ENCODE peak calls at places on chromosomes 16 and 17, in six cellular contexts. One of them, this sample, is unnamed.

GRCh38 chr17:40373324-40373723 is 8.8 kb upstream of the GJD3 start:
- DNase-seq in CD8-positive, alpha-beta T cell: no peak
- DNase-seq in Peyer's patch: no peak
- DNase-seq in esophagus muscularis mucosa: no peak
- DNase-seq in BE2C: no peak
- DNase-seq in fibroblast of lung: peak; percentile 84
- DNase-seq in this sample: peak; percentile 89

GRCh38 chr17:13405807-13406206 is 195.9 kb downstream of the HS3ST3A1 start:
- DNase-seq in CD8-positive, alpha-beta T cell: no peak
- DNase-seq in Peyer's patch: no peak
- DNase-seq in esophagus muscularis mucosa: no peak
- DNase-seq in BE2C: no peak
- DNase-seq in fibroblast of lung: no peak
- DNase-seq in this sample: no peak

GRCh38 chr17:61376931-61377838 is 22.5 kb upstream of the TBX2 start:
- DNase-seq in CD8-positive, alpha-beta T cell: no peak
- DNase-seq in Peyer's patch: no peak
- DNase-seq in esophagus muscularis mucosa: no peak
- DNase-seq in BE2C: no peak
- DNase-seq in fibroblast of lung: no peak
- DNase-seq in this sample: no peak

GRCh38 chr16:27353853-27354252 is 40.1 kb downstream of the IL4R start:
- DNase-seq in CD8-positive, alpha-beta T cell: no peak
- DNase-seq in Peyer's patch: no peak
- DNase-seq in esophagus muscularis mucosa: no peak
- DNase-seq in BE2C: peak; percentile 28
- DNase-seq in fibroblast of lung: no peak
- DNase-seq in this sample: no peak

GRCh38 chr16:57634171-57634570 is 5.7 kb downstream of the ADGRG1 start:
- DNase-seq in CD8-positive, alpha-beta T cell: no peak
- DNase-seq in Peyer's patch: no peak
- DNase-seq in esophagus muscularis mucosa: no peak
- DNase-seq in BE2C: no peak
- DNase-seq in fibroblast of lung: no peak
- DNase-seq in this sample: no peak

GRCh38 chr17:81426676-81427445 is 31.6 kb downstream of the BAHCC1 start:
- DNase-seq in CD8-positive, alpha-beta T cell: no peak
- DNase-seq in Peyer's patch: no peak
- DNase-seq in esophagus muscularis mucosa: no peak
- DNase-seq in BE2C: no peak
- DNase-seq in fibroblast of lung: no peak
- DNase-seq in this sample: no peak

GRCh38 chr17:17666111-17666714 is 15.0 kb upstream of the RAI1 start:
- DNase-seq in CD8-positive, alpha-beta T cell: no peak
- DNase-seq in Peyer's patch: no peak
- DNase-seq in esophagus muscularis mucosa: no peak
- DNase-seq in BE2C: no peak
- DNase-seq in fibroblast of lung: peak; percentile 68
- DNase-seq in this sample: peak; percentile 71

GRCh38 chr16:89244754-89245153 is 27.3 kb downstream of the ZNF778 start:
- DNase-seq in CD8-positive, alpha-beta T cell: no peak
- DNase-seq in Peyer's patch: no peak
- DNase-seq in esophagus muscularis mucosa: no peak
- DNase-seq in BE2C: no peak
- DNase-seq in fibroblast of lung: no peak
- DNase-seq in this sample: no peak

GRCh38 chr17:40602445-40603443 is 37.5 kb upstream of the CCR7 start:
- DNase-seq in CD8-positive, alpha-beta T cell: peak; percentile 79
- DNase-seq in Peyer's patch: no peak
- DNase-seq in esophagus muscularis mucosa: peak; percentile 84
- DNase-seq in BE2C: no peak
- DNase-seq in fibroblast of lung: no peak
- DNase-seq in this sample: no peak

GRCh38 chr16:75420987-75421819 is 12.1 kb downstream of the CFDP1 start:
- DNase-seq in CD8-positive, alpha-beta T cell: no peak
- DNase-seq in Peyer's patch: peak; percentile 82
- DNase-seq in esophagus muscularis mucosa: peak; percentile 93
- DNase-seq in BE2C: peak; percentile 97
- DNase-seq in fibroblast of lung: peak; percentile 56
- DNase-seq in this sample: peak; percentile 81

GRCh38 chr16:53695070-53695469 is 8.6 kb downstream of the RPGRIP1L start:
- DNase-seq in CD8-positive, alpha-beta T cell: no peak
- DNase-seq in Peyer's patch: no peak
- DNase-seq in esophagus muscularis mucosa: no peak
- DNase-seq in BE2C: no peak
- DNase-seq in fibroblast of lung: peak; percentile 34
- DNase-seq in this sample: peak; percentile 39

GRCh38 chr17:78409191-78409621 is 30.8 kb downstream of the PGS1 start:
- DNase-seq in CD8-positive, alpha-beta T cell: no peak
- DNase-seq in Peyer's patch: peak; percentile 90
- DNase-seq in esophagus muscularis mucosa: no peak
- DNase-seq in BE2C: no peak
- DNase-seq in fibroblast of lung: no peak
- DNase-seq in this sample: no peak

GRCh38 chr16:75621170-75621477 is 2.0 kb downstream of the ADAT1 start:
- DNase-seq in CD8-positive, alpha-beta T cell: no peak
- DNase-seq in Peyer's patch: no peak
- DNase-seq in esophagus muscularis mucosa: no peak
- DNase-seq in BE2C: no peak
- DNase-seq in fibroblast of lung: peak; percentile 60
- DNase-seq in this sample: peak; percentile 71

GRCh38 chr17:61410100-61410551 is 10.5 kb downstream of the TBX2 start:
- DNase-seq in CD8-positive, alpha-beta T cell: no peak
- DNase-seq in Peyer's patch: peak; percentile 43
- DNase-seq in esophagus muscularis mucosa: no peak
- DNase-seq in BE2C: peak; percentile 29
- DNase-seq in fibroblast of lung: no peak
- DNase-seq in this sample: no peak

GRCh38 chr17:42286411-42287295 is 1.6 kb upstream of the STAT5A start:
- DNase-seq in CD8-positive, alpha-beta T cell: no peak
- DNase-seq in Peyer's patch: peak; percentile 53
- DNase-seq in esophagus muscularis mucosa: peak; percentile 92
- DNase-seq in BE2C: no peak
- DNase-seq in fibroblast of lung: no peak
- DNase-seq in this sample: no peak

GRCh38 chr16:47470810-47471209 is 9.7 kb downstream of the PHKB start:
- DNase-seq in CD8-positive, alpha-beta T cell: no peak
- DNase-seq in Peyer's patch: no peak
- DNase-seq in esophagus muscularis mucosa: no peak
- DNase-seq in BE2C: no peak
- DNase-seq in fibroblast of lung: no peak
- DNase-seq in this sample: no peak

GRCh38 chr17:4035081-4035680 is 70.9 kb upstream of the ATP2A3 start:
- DNase-seq in CD8-positive, alpha-beta T cell: no peak
- DNase-seq in Peyer's patch: no peak
- DNase-seq in esophagus muscularis mucosa: no peak
- DNase-seq in BE2C: no peak
- DNase-seq in fibroblast of lung: no peak
- DNase-seq in this sample: peak; percentile 25

GRCh38 chr16:58414938-58415451 is 22.7 kb downstream of the GINS3 start:
- DNase-seq in CD8-positive, alpha-beta T cell: no peak
- DNase-seq in Peyer's patch: no peak
- DNase-seq in esophagus muscularis mucosa: no peak
- DNase-seq in BE2C: no peak
- DNase-seq in fibroblast of lung: no peak
- DNase-seq in this sample: peak; percentile 35

GRCh38 chr16:27789595-27790241 is 239.8 kb downstream of the KATNIP start:
- DNase-seq in CD8-positive, alpha-beta T cell: no peak
- DNase-seq in Peyer's patch: no peak
- DNase-seq in esophagus muscularis mucosa: no peak
- DNase-seq in BE2C: no peak
- DNase-seq in fibroblast of lung: no peak
- DNase-seq in this sample: no peak

GRCh38 chr16:81480856-81481821 is 36.5 kb downstream of the CMIP start:
- DNase-seq in CD8-positive, alpha-beta T cell: no peak
- DNase-seq in Peyer's patch: peak; percentile 91
- DNase-seq in esophagus muscularis mucosa: no peak
- DNase-seq in BE2C: no peak
- DNase-seq in fibroblast of lung: peak; percentile 28
- DNase-seq in this sample: peak; percentile 42

GRCh38 chr17:40686192-40686591 is 17.4 kb downstream of the KRT24 start:
- DNase-seq in CD8-positive, alpha-beta T cell: no peak
- DNase-seq in Peyer's patch: no peak
- DNase-seq in esophagus muscularis mucosa: no peak
- DNase-seq in BE2C: no peak
- DNase-seq in fibroblast of lung: no peak
- DNase-seq in this sample: no peak

GRCh38 chr17:31074772-31075538 is 19.8 kb upstream of the NF1 start:
- DNase-seq in CD8-positive, alpha-beta T cell: no peak
- DNase-seq in Peyer's patch: no peak
- DNase-seq in esophagus muscularis mucosa: no peak
- DNase-seq in BE2C: no peak
- DNase-seq in fibroblast of lung: no peak
- DNase-seq in this sample: peak; percentile 90

GRCh38 chr16:85829751-85830445 is 30.4 kb downstream of the COX4I1 start:
- DNase-seq in CD8-positive, alpha-beta T cell: no peak
- DNase-seq in Peyer's patch: peak; percentile 69
- DNase-seq in esophagus muscularis mucosa: no peak
- DNase-seq in BE2C: no peak
- DNase-seq in fibroblast of lung: no peak
- DNase-seq in this sample: no peak

GRCh38 chr17:76241205-76241539 is 879 bp upstream of the RNF157 start:
- DNase-seq in CD8-positive, alpha-beta T cell: no peak
- DNase-seq in Peyer's patch: peak; percentile 61
- DNase-seq in esophagus muscularis mucosa: no peak
- DNase-seq in BE2C: no peak
- DNase-seq in fibroblast of lung: peak; percentile 44
- DNase-seq in this sample: peak; percentile 35

GRCh38 chr17:76238847-76239537 is 1.3 kb downstream of the RNF157 start:
- DNase-seq in CD8-positive, alpha-beta T cell: no peak
- DNase-seq in Peyer's patch: no peak
- DNase-seq in esophagus muscularis mucosa: no peak
- DNase-seq in BE2C: no peak
- DNase-seq in fibroblast of lung: no peak
- DNase-seq in this sample: no peak

GRCh38 chr17:76240461-76241204 is at the start of gene RNF157:
- DNase-seq in CD8-positive, alpha-beta T cell: peak; percentile 62
- DNase-seq in Peyer's patch: peak; percentile 83
- DNase-seq in esophagus muscularis mucosa: no peak
- DNase-seq in BE2C: peak; percentile 64
- DNase-seq in fibroblast of lung: peak; percentile 43
- DNase-seq in this sample: peak; percentile 42

GRCh38 chr17:76237859-76238313 is 2.4 kb downstream of the RNF157 start:
- DNase-seq in CD8-positive, alpha-beta T cell: no peak
- DNase-seq in Peyer's patch: no peak
- DNase-seq in esophagus muscularis mucosa: no peak
- DNase-seq in BE2C: no peak
- DNase-seq in fibroblast of lung: no peak
- DNase-seq in this sample: no peak

DNA sequence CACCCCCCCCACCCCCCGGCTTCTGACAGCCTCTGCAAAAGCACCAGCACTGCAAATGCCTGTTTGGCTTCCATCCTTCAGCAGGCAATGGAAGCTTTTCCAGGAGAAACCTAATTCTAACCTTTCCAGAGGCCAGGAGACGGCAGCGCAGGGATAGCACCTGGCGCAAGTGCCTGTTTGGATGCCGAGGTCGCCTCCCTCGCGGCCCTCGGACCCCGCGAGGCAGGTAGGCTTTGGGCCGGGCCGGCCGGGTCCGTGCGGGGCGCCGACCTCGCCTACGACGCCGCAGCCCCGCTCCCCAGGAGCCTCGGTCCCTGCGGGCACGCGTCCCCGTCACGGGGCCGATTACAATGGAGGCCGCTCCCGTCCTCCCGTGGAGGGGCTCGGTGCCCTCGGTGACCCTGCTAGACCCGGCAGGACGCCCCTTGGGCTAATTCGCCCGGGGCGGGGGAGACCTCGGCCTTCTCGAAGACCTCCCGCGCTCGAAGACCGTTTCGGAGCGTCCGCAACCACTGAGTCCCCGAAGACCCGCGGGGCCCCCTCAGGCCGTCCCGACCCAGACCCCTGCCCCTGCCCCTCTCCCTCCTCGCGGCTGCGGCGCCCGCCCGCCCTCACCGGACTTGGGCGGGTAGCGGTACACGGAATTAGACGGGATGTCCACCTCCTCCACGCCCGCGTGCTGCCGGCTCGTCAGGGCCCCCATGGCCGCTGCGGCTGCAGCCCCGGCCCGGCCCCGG is 587 bp downstream of the RNF157 start:
- DNase-seq in CD8-positive, alpha-beta T cell: no peak
- DNase-seq in Peyer's patch: no peak
- DNase-seq in esophagus muscularis mucosa: no peak
- DNase-seq in BE2C: no peak
- DNase-seq in fibroblast of lung: no peak
- DNase-seq in this sample: no peak
- H3K4me3 ChIP-seq in CD8-positive, alpha-beta T cell: peak overlapping the region; percentile 58
- H3K4me3 ChIP-seq in Peyer's patch: peak overlapping the region; percentile 63
- H3K4me3 ChIP-seq in esophagus muscularis mucosa: peak overlapping the region; percentile 58
- H3K4me3 ChIP-seq in BE2C: no peak overlapping the region
- H3K4me3 ChIP-seq in fibroblast of lung: peak overlapping the region; percentile 47
- H3K4me3 ChIP-seq in this sample: peak overlapping the region; percentile 41

GRCh38 chr16:681746-682427 is 1.7 kb downstream of the STUB1 start:
- DNase-seq in CD8-positive, alpha-beta T cell: no peak
- DNase-seq in Peyer's patch: no peak
- DNase-seq in esophagus muscularis mucosa: no peak
- DNase-seq in BE2C: peak; percentile 47
- DNase-seq in fibroblast of lung: peak; percentile 32
- DNase-seq in this sample: peak; percentile 66

GRCh38 chr16:682493-683395 is 1.4 kb downstream of the JMJD8 start:
- DNase-seq in CD8-positive, alpha-beta T cell: no peak
- DNase-seq in Peyer's patch: no peak
- DNase-seq in esophagus muscularis mucosa: no peak
- DNase-seq in BE2C: no peak
- DNase-seq in fibroblast of lung: no peak
- DNase-seq in this sample: no peak

GRCh38 chr16:679808-680624 is at the start of gene STUB1:
- DNase-seq in CD8-positive, alpha-beta T cell: peak; percentile 82
- DNase-seq in Peyer's patch: peak; percentile 94
- DNase-seq in esophagus muscularis mucosa: peak; percentile 98
- DNase-seq in BE2C: peak; percentile 95
- DNase-seq in fibroblast of lung: peak; percentile 86
- DNase-seq in this sample: peak; percentile 87

GRCh38 chr16:680625-680945 is 375 bp downstream of the STUB1 start:
- DNase-seq in CD8-positive, alpha-beta T cell: no peak
- DNase-seq in Peyer's patch: no peak
- DNase-seq in esophagus muscularis mucosa: no peak
- DNase-seq in BE2C: no peak
- DNase-seq in fibroblast of lung: no peak
- DNase-seq in this sample: no peak

GRCh38 chr16:680967-681745 is 946 bp downstream of the STUB1 start:
- DNase-seq in CD8-positive, alpha-beta T cell: no peak
- DNase-seq in Peyer's patch: peak; percentile 70
- DNase-seq in esophagus muscularis mucosa: no peak
- DNase-seq in BE2C: peak; percentile 50
- DNase-seq in fibroblast of lung: peak; percentile 57
- DNase-seq in this sample: peak; percentile 40
- TF ChIP-seq CTCF in CD8-positive, alpha-beta T cell: no peak
- TF ChIP-seq CTCF in Peyer's patch: no peak
- TF ChIP-seq CTCF in esophagus muscularis mucosa: no peak
- TF ChIP-seq CTCF in BE2C: peak; percentile 16
- TF ChIP-seq CTCF in fibroblast of lung: no peak
- TF ChIP-seq CTCF in this sample: peak; percentile 21

GRCh38 chr16:4489030-4489429 is 12.8 kb downstream of the HMOX2 start:
- DNase-seq in CD8-positive, alpha-beta T cell: no peak
- DNase-seq in Peyer's patch: no peak
- DNase-seq in esophagus muscularis mucosa: no peak
- DNase-seq in BE2C: no peak
- DNase-seq in fibroblast of lung: peak; percentile 33
- DNase-seq in this sample: peak; percentile 87
- H3K4me3 ChIP-seq in CD8-positive, alpha-beta T cell: no peak overlapping the region
- H3K4me3 ChIP-seq in Peyer's patch: no peak overlapping the region
- H3K4me3 ChIP-seq in esophagus muscularis mucosa: no peak overlapping the region
- H3K4me3 ChIP-seq in BE2C: no peak overlapping the region
- H3K4me3 ChIP-seq in fibroblast of lung: no peak overlapping the region
- H3K4me3 ChIP-seq in this sample: no peak overlapping the region

GRCh38 chr17:28369684-28370034 is 448 bp downstream of the VTN start:
- DNase-seq in CD8-positive, alpha-beta T cell: no peak
- DNase-seq in Peyer's patch: no peak
- DNase-seq in esophagus muscularis mucosa: no peak
- DNase-seq in BE2C: no peak
- DNase-seq in fibroblast of lung: no peak
- DNase-seq in this sample: no peak
- TF ChIP-seq CTCF in CD8-positive, alpha-beta T cell: no peak
- TF ChIP-seq CTCF in Peyer's patch: no peak
- TF ChIP-seq CTCF in esophagus muscularis mucosa: no peak
- TF ChIP-seq CTCF in BE2C: no peak
- TF ChIP-seq CTCF in fibroblast of lung: no peak
- TF ChIP-seq CTCF in this sample: no peak